ENCODE peak calls at places on chromosomes 1 and 21, in nine cellular contexts. F is IMR-90, X is upper lobe of right lung, K is thoracic aorta, O is PC-3, J is Peyer's patch, I is foreskin keratinocyte, W is tibial artery, M is spleen. B is an unnamed sample.

GRCh38 chr1:211549092-211549749 is 29.7 kb downstream of the SLC30A1 start:
- DNase-seq in K (no peak), M (peak; percentile 16), W (peak; percentile 39), F (no peak), I (no peak), X (no peak), O (no peak), J (peak; percentile 24), B (no peak)

GRCh38 chr21:37855568-37856391 is 60.5 kb downstream of the KCNJ6 start:
- DNase-seq in I (no peak), K (no peak), M (no peak), J (no peak), X (no peak), W (no peak), F (peak; percentile 89), O (no peak), B (no peak)

GRCh38 chr1:220966874-220967631 is 87.8 kb downstream of the HLX start:
- DNase-seq in K (no peak), M (no peak), J (no peak), X (no peak), W (no peak), O (no peak), I (no peak), F (peak; percentile 46), B (no peak)

GRCh38 chr1:239802275-239802674 is 289.4 kb upstream of the FMN2 start:
- DNase-seq in F (no peak), J (no peak), X (no peak), K (no peak), M (no peak), I (no peak), W (no peak), O (peak; percentile 24), B (no peak)

GRCh38 chr1:47663286-47663685 is 225.4 kb downstream of the FOXD2 start:
- DNase-seq in W (peak; percentile 0), I (no peak), X (no peak), F (no peak), M (peak; percentile 13), J (no peak), O (no peak), K (no peak), B (no peak)

GRCh38 chr1:38120552-38121230 is 74.1 kb upstream of the POU3F1 start:
- DNase-seq in J (no peak), O (peak; percentile 59), X (peak; percentile 17), M (peak; percentile 11), F (no peak), W (no peak), I (no peak), K (no peak), B (no peak)

GRCh38 chr1:966603-967295 is 467 bp downstream of the PLEKHN1 start:
- DNase-seq in F (peak; percentile 50), O (peak; percentile 88), I (peak; percentile 51), M (peak; percentile 94), W (peak; percentile 59), K (no peak), J (peak; percentile 92), X (peak; percentile 89), B (peak; percentile 50)

GRCh38 chr1:224138198-224138597 is 24.3 kb downstream of the FBXO28 start:
- DNase-seq in X (no peak), J (no peak), K (no peak), F (no peak), M (no peak), W (no peak), I (no peak), O (no peak), B (no peak)

GRCh38 chr1:91795601-91796389 is 90.2 kb downstream of the TGFBR3 start:
- DNase-seq in O (peak; percentile 77), J (no peak), F (peak; percentile 77), X (no peak), K (no peak), M (no peak), I (no peak), W (no peak), B (no peak)

GRCh38 chr1:11500881-11501280 is 21.9 kb downstream of the DISP3 start:
- DNase-seq in W (no peak), I (no peak), X (no peak), O (no peak), K (no peak), F (no peak), J (no peak), M (no peak), B (no peak)

GRCh38 chr1:18722270-18722669 is 91.6 kb downstream of the PAX7 start:
- DNase-seq in I (no peak), X (no peak), O (no peak), W (no peak), M (no peak), F (no peak), J (no peak), K (no peak), B (no peak)

GRCh38 chr1:18719786-18720436 is 89.3 kb downstream of the PAX7 start:
- DNase-seq in O (peak; percentile 45), F (no peak), K (no peak), I (no peak), X (no peak), M (no peak), J (no peak), W (no peak), B (no peak)

GRCh38 chr1:18721066-18721465 is 90.4 kb downstream of the PAX7 start:
- DNase-seq in O (no peak), M (no peak), I (no peak), F (no peak), J (no peak), K (no peak), X (no peak), W (no peak), B (no peak)

GRCh38 chr1:18723206-18723605 is 92.6 kb downstream of the PAX7 start:
- DNase-seq in K (no peak), I (no peak), X (no peak), M (no peak), F (no peak), O (no peak), J (no peak), W (no peak), B (no peak)

GRCh38 chr1:18721776-18722175 is 91.1 kb downstream of the PAX7 start:
- DNase-seq in M (no peak), X (no peak), I (no peak), O (no peak), K (no peak), J (no peak), F (no peak), W (no peak), B (no peak)
- H3K4me1 ChIP-seq in M (peaks cover 5% of the 10 kb centered on the region), X (no peaks in the 10 kb centered on the region), I (no peaks in the 10 kb centered on the region), O (peaks cover 6% of the 10 kb centered on the region), K (no peaks in the 10 kb centered on the region), J (no peaks in the 10 kb centered on the region), F (no peaks in the 10 kb centered on the region), W (peaks cover 4% of the 10 kb centered on the region), B (no peaks in the 10 kb centered on the region)

GRCh38 chr1:182102042-182102416 is 40.5 kb upstream of the ZNF648 start:
- DNase-seq in W (no peak), F (no peak), K (no peak), M (no peak), I (no peak), J (no peak), X (no peak), O (peak; percentile 38), B (no peak)
- H3K27ac ChIP-seq in W (no peak overlapping the region), F (no peak overlapping the region), K (no peak overlapping the region), M (no peak overlapping the region), I (no peak overlapping the region), J (no peak overlapping the region), X (no peak overlapping the region), O (peak overlapping the region; percentile 28), B (no peak overlapping the region)

GRCh38 chr1:94976996-94977548 is 50.2 kb upstream of the CNN3 start:
- DNase-seq in F (no peak), O (no peak), J (no peak), K (no peak), M (no peak), I (no peak), X (no peak), W (no peak), B (no peak)
- TF ChIP-seq CTCF in F (no peak), O (no peak), J (no peak), K (no peak), M (no peak), I (no peak), X (no peak), W (no peak), B (no peak)

DNA sequence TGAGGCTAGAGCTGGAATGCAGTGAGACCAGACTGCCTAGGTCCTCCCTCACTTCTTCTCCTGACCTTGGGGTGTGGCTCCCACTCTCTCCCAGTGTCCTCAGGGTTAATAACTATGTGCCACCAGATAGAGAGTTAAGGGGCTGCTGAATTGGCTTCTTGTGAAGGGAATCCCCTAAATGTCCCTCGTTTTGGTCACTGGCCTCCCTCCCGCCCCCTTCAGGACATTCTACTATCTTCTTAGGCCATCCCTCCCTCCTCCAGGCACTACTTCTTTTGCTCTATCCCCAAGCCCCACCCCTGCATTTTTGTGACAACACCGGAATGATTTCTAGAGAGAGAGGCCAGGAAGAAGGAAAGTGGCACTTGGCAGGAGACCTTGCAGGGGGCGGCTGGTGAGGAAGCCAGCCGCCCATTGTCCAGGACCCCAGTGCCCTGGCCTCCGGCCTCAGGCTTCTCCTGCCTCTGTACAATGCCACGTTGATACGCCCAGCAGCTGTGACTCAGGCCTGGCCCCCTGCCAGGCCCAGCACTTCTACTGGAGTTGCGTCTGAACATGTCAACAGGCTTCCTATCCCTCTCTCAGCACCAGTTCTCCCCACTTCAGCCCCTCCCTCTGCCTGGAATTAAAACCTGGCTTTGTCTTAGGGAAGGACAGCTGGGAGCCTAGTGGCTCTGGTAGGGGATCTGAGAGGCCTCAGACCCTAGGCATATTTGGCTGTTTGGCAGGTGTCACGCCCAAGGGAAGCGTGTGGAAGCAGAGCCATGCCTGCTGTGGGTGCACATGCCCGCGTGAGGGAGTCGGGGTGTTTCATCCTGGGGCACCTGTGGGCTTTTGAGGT is 9.1 kb downstream of the LMNA start:
- DNase-seq in M (peak; percentile 92), X (peak; percentile 97), I (peak; percentile 95), F (peak; percentile 98), K (peak; percentile 91), W (peak; percentile 99), O (peak; percentile 99), J (peak; percentile 94), B (peak; percentile 98)
- H3K4me1 ChIP-seq in M (peaks cover 100% of the 10 kb centered on the region), X (peaks cover 99% of the 10 kb centered on the region), I (peaks cover 55% of the 10 kb centered on the region), F (peaks cover 63% of the 10 kb centered on the region), K (peaks cover 69% of the 10 kb centered on the region), W (peaks cover 99% of the 10 kb centered on the region), O (peaks cover 92% of the 10 kb centered on the region), J (peaks cover 56% of the 10 kb centered on the region), B (peaks cover 99% of the 10 kb centered on the region)

GRCh38 chr1:51622455-51622913 is 5.6 kb downstream of the OSBPL9 start:
- DNase-seq in X (no peak), W (peak; percentile 78), O (peak; percentile 97), F (peak; percentile 80), M (no peak), J (peak; percentile 85), I (peak; percentile 75), K (peak; percentile 45), B (peak; percentile 94)

GRCh38 chr1:51623450-51623849 is 6.6 kb downstream of the OSBPL9 start:
- DNase-seq in W (no peak), J (no peak), I (no peak), M (no peak), F (no peak), K (no peak), O (no peak), X (no peak), B (no peak)

GRCh38 chr1:51627672-51628071 is 10.8 kb downstream of the OSBPL9 start:
- DNase-seq in O (peak; percentile 59), X (no peak), M (no peak), K (no peak), J (no peak), W (no peak), F (peak; percentile 67), I (no peak), B (no peak)

GRCh38 chr1:51623025-51623424 is 6.1 kb downstream of the OSBPL9 start:
- DNase-seq in M (no peak), J (no peak), F (no peak), I (no peak), W (no peak), K (no peak), O (no peak), X (no peak), B (no peak)

GRCh38 chr1:51624851-51625250 is 8.0 kb downstream of the OSBPL9 start:
- DNase-seq in O (peak; percentile 56), M (no peak), X (no peak), F (peak; percentile 47), J (no peak), K (no peak), I (no peak), W (no peak), B (no peak)
- H3K27ac ChIP-seq in O (peak overlapping the region; percentile 54), M (no peak overlapping the region), X (no peak overlapping the region), F (no peak overlapping the region), J (no peak overlapping the region), K (peak overlapping the region; percentile 51), I (no peak overlapping the region), W (peak overlapping the region; percentile 94), B (peak overlapping the region; percentile 94)

B was measured in gastrocnemius medialis.